ENCODE peak calls at places on chromosomes 4 and X, in seven cellular contexts. S, H, V, A, O, E and X are unnamed samples. For H3K27me3, the result is how much of the 10 kb centered on the place peaks cover.

GRCh38 chrX:13432376-13432775 is 112.5 kb upstream of the ATXN3L start:
- DNase-seq in A (no peak), V (no peak), H (no peak), S (no peak), E (no peak), O (peak), X (peak)

GRCh38 chr4:63919636-63920365 is 489.4 kb downstream of the TECRL start:
- DNase-seq in A (no peak), S (no peak), O (no peak), E (no peak), H (no peak), V (no peak), X (no peak)

GRCh38 chrX:140229187-140229586 is 263.9 kb upstream of the CXorf66 start:
- DNase-seq in V (no peak), H (no peak), E (peak), S (no peak), O (no peak), A (no peak), X (no peak)

GRCh38 chr4:6960628-6961027 is 51.0 kb downstream of the TBC1D14 start:
- DNase-seq in E (no peak), S (no peak), H (no peak), O (no peak), V (no peak), A (no peak), X (no peak)

GRCh38 chr4:23789765-23790164 is 100.1 kb downstream of the PPARGC1A start:
- DNase-seq in H (no peak), V (peak), O (peak), S (no peak), A (no peak), E (no peak), X (no peak)

GRCh38 chr4:164779811-164780216 is 25.9 kb downstream of the SMIM31 start:
- DNase-seq in H (peak), A (no peak), V (no peak), E (peak), O (peak), S (peak), X (no peak)

GRCh38 chr4:133694416-133694815 is 507.2 kb downstream of the PABPC4L start:
- DNase-seq in S (no peak), A (no peak), H (no peak), V (no peak), O (no peak), E (no peak), X (no peak)

GRCh38 chr4:48008021-48008596 is 8.4 kb downstream of the CNGA1 start:
- DNase-seq in S (no peak), V (no peak), H (peak), O (no peak), E (peak), A (no peak), X (no peak)

GRCh38 chr4:96293806-96294205 is 453.9 kb downstream of the PDHA2 start:
- DNase-seq in V (no peak), H (no peak), S (no peak), E (no peak), A (no peak), O (no peak), X (no peak)

GRCh38 chr4:71441186-71442169 is 102.7 kb downstream of the SLC4A4 start:
- DNase-seq in E (no peak), V (no peak), H (no peak), O (peak), S (peak), A (no peak), X (no peak)

GRCh38 chr4:55781809-55782208 is 37.8 kb upstream of the EXOC1L start:
- DNase-seq in S (no peak), E (no peak), V (no peak), A (no peak), O (no peak), H (no peak), X (no peak)

GRCh38 chrX:120251471-120252011 is 929 bp downstream of the ZBTB33 start:
- DNase-seq in V (peak), S (peak), E (peak), O (peak), A (no peak), H (no peak), X (no peak)

GRCh38 chrX:113470166-113470565 is 629.5 kb upstream of the AMOT start:
- DNase-seq in V (peak), S (no peak), E (peak), H (no peak), O (no peak), A (no peak), X (no peak)

GRCh38 chrX:42290608-42291007 is 367.3 kb upstream of the CASK start:
- DNase-seq in E (peak), A (no peak), H (no peak), V (no peak), O (no peak), S (no peak), X (no peak)

DNA sequence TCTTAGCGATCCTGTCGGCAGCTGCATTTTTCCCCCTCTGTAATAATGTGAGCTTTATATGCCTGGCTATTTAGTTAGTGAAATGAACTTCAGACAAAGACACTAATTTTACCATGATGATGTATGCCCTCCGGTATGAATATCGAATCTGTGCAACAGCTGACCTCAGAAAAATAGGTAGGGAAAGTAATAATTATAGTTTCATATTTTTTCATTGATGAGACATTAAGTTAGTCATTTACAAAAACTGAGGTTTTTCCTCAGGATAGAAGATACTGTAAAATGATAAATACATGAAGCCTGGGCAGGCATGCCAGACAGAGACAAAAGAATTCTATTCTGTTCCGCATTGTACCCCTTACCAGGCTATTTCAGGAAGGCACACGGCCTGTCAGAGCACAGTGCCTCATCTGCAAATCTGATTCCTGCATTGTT is 155.8 kb downstream of the SHROOM3 start:
- DNase-seq in S (no peak), O (no peak), V (no peak), H (no peak), A (no peak), E (peak), X (no peak)
- H3K27me3 ChIP-seq in S (under half), O (under half), V (under half), H (under half), A (under half), E (under half), X (under half)

DNA sequence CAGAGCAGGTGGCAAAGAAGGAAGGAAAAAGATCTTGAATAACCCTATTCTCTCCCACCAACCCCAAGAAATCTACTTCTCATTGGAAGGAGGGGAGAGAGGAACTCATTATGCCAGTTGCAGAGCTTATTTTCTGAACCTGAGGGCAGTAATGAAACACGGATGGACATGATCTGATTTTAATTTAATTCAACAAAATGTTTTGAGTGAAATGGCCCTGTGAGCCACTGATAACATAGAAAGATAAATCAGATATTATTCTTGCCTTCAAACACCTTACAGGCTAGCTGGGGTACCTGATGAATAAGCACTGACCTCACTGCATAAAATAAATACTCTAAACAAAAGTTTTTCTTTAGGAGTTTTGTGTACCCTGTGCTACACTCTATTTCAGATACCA is 30.3 kb downstream of the DAPP1 start:
- DNase-seq in S (no peak), A (no peak), O (no peak), V (no peak), E (no peak), H (no peak), X (no peak)
- H3K4me3 ChIP-seq in S (peak), A (no peak), O (no peak), V (no peak), E (no peak), H (no peak), X (no peak)

DNA sequence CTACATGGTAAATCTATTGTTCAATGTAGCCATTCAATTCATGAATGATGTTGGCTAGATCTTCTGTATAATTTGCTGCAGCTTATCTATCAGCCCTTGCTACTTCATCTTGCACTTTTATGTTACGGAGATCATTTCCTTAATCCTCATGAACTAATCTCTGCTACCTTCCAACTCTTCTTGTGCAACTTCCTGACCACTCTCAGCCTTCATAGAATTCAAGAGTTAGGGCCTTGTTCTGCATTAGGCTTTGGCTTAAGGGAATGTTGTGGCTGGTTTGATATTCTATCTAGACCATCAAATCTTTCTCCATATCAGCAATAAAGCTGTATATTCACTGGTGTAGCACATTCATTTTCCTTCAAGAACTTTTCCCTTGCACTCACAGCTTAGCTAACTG is 36.7 kb upstream of the MAP9 start:
- DNase-seq in O (no peak), H (no peak), A (no peak), V (no peak), S (no peak), E (no peak), X (no peak)
- H3K27me3 ChIP-seq in O (under half), H (under half), A (under half), V (under half), S (under half), E (under half), X (under half)

DNA sequence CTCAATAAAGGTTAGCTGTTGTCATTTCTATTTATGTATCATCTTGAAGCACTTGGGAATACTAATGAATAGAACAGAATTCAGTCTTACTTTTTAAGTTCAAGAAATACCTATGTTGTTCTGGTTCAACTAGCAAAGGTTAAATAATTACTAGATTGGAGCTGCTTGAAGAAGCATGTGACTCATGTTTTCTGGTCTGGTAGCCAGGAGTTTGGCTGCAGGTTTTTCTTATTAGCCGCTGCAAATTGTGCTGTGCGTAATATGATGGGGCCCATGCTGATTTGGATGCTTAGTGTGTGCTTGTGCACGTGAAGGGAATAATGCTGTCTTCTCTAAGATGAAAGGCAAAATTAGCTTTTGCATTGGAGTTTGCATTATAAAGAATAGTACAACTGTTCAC is 219.7 kb downstream of the SNCA start:
- DNase-seq in E (no peak), H (no peak), S (no peak), O (no peak), V (no peak), A (no peak), X (no peak)
- H3K4me3 ChIP-seq in E (no peak), H (no peak), S (no peak), O (no peak), V (no peak), A (no peak), X (no peak)

GRCh38 chrX:129959493-129959832 is 23.0 kb upstream of the BCORL1 start:
- DNase-seq in V (no peak), O (no peak), H (no peak), A (no peak), S (no peak), E (peak), X (no peak)

GRCh38 chrX:129956765-129957164 is 25.7 kb upstream of the BCORL1 start:
- DNase-seq in E (no peak), H (no peak), A (no peak), V (no peak), S (no peak), O (no peak), X (no peak)

GRCh38 chrX:129957241-129958099 is 25.0 kb upstream of the BCORL1 start:
- DNase-seq in O (peak), A (no peak), V (peak), H (no peak), S (peak), E (peak), X (no peak)

GRCh38 chrX:129961180-129962083 is 21.0 kb upstream of the BCORL1 start:
- DNase-seq in O (peak), H (no peak), V (peak), S (peak), A (peak), E (peak), X (no peak)

GRCh38 chrX:129958814-129959492 is 23.5 kb upstream of the BCORL1 start:
- DNase-seq in A (no peak), V (no peak), E (no peak), H (no peak), O (no peak), S (no peak), X (no peak)
- H3K27me3 ChIP-seq in A (under half), V (under half), E (half or more), H (under half), O (under half), S (under half), X (under half)

DNA sequence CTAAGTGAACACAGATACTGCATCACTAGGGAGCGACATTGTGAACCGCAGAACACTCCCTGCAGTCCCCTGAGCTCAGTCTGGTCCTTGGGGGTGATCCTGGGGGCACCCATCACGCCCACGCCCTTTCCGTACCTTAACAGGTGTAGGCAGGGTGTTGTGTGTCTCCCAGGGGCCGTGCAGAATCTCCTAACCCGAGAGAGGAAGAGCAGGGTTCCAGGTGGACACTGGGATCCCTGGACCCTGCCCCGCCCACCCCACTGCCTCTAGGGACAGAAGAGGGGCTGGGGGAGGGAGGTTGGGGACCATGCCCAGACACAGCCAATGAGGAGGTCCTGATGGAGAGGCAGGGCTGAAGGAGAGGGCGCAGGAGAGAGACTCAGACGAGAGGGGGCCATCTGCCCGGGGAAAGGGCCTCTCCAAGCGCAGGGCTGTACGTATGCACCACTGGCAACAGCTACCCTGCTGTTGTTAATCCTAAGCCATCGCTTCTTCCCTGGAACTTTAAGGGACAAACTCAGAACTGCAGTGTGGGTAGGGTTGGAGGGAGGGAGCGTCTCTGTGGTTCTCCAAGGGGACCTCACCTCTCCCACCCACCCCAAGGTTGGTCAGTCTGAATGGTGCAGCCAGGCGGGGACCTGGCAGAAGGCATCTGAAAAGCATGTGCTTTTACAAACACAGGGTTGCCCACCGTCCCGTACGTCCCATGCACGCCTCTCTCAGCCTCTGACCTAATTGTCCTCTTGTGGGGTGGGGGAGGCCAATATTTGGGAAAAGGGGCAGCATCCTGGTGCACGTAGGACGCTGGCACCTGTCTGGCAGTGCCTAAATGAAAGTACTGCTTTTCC is 2.4 kb downstream of the P2RY8 start:
- DNase-seq in V (no peak), S (peak), H (no peak), A (no peak), E (peak), O (no peak), X (no peak)
- H3K4me3 ChIP-seq in V (no peak), S (peak), H (no peak), A (peak), E (no peak), O (no peak), X (no peak)

DNA sequence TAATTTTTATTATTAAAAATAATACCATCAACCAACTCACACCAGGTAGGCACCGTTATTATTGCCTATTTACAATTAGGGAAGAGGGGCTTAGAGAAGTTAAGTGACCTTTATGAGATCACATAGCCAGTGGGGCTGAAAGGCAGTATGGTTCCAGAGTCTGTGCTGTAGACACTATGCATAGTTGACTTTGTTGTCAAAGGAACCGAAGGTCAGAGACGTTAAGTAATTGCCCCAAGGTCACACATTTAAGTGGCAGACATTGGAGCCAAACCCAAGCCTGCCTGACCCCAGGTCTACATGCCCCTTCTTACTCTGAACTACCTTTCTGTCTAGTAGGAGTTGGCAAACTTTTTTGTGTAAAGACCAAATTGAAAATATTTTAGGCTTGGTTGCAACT is 36.4 kb downstream of the RHOH start:
- DNase-seq in O (no peak), S (no peak), V (no peak), E (no peak), A (no peak), H (no peak), X (no peak)
- H3K27me3 ChIP-seq in O (under half), S (under half), V (under half), E (under half), A (under half), H (under half), X (under half)

GRCh38 chr4:94441838-94442237 is 9.9 kb upstream of the PDLIM5 start:
- DNase-seq in E (no peak), O (no peak), S (no peak), A (no peak), V (no peak), H (no peak), X (no peak)
- H3K4me3 ChIP-seq in E (no peak), O (no peak), S (no peak), A (no peak), V (no peak), H (no peak), X (no peak)

GRCh38 chr4:821631-822030 is 4.3 kb downstream of the CPLX1 start:
- DNase-seq in V (no peak), S (no peak), E (no peak), O (no peak), A (no peak), H (no peak), X (no peak)
- H3K27me3 ChIP-seq in V (under half), S (under half), E (under half), O (under half), A (under half), H (under half), X (half or more)

GRCh38 chr4:42399393-42399792 is 2.1 kb downstream of the SHISA3 start:
- DNase-seq in O (no peak), H (no peak), A (no peak), E (peak), V (no peak), S (no peak), X (no peak)
- H3K4me3 ChIP-seq in O (no peak), H (peak), A (no peak), E (peak), V (no peak), S (no peak), X (peak)